ENCODE peak calls at places on chromosomes 11 and 22, in seven cellular contexts. S is heart right ventricle; C is stimulated activated CD4-positive, alpha-beta T cell treated with anti-CD3 and anti-CD28 coated beads, Interleukin-12 subunit alpha, Interleukin-12 subunit beta, amount 100 ng/mL, for 4 hours; T is head of caudate nucleus; V is adipocyte; Z is stimulated activated CD8-positive, alpha-beta memory T cell treated with anti-CD3 and anti-CD28 coated beads, Interleukin-4, amount 100 ng/mL, for 1 hour; R is activated CD4-positive, CD25-positive, alpha-beta regulatory T cell treated with anti-CD3 and anti-CD28 coated beads, Interleukin-2, amount 50 U/mL, for 16 hours. W is an unnamed sample.

GRCh38 chr11:109062445-109062844 is 359.5 kb upstream of the C11orf87 start:
- DNase-seq in R (no peak), Z (no peak), S (no peak), T (no peak), V (peak; percentile 68), C (no peak), W (no peak)

GRCh38 chr11:6733326-6734030 is 38.3 kb downstream of the OR2AG2 start:
- DNase-seq in T (no peak), C (no peak), V (no peak), R (no peak), Z (no peak), S (no peak), W (no peak)

GRCh38 chr22:30195245-30196140 is 51.1 kb downstream of the LIF start:
- DNase-seq in R (no peak), V (no peak), T (no peak), C (no peak), S (no peak), Z (no peak), W (no peak)

GRCh38 chr11:282630-283360 is 4.6 kb downstream of the NLRP6 start:
- DNase-seq in T (no peak), Z (no peak), V (no peak), S (no peak), R (no peak), C (no peak), W (no peak)

GRCh38 chr11:8527939-8528338 is 66.1 kb downstream of the STK33 start:
- DNase-seq in C (no peak), Z (no peak), S (no peak), R (no peak), V (no peak), T (no peak), W (no peak)

GRCh38 chr11:13210424-13210823 is 67.2 kb upstream of the BMAL1 start:
- DNase-seq in V (peak; percentile 76), Z (no peak), S (no peak), T (peak; percentile 74), R (no peak), C (no peak), W (no peak)

GRCh38 chr11:130272336-130272735 is 42.4 kb downstream of the ZBTB44 start:
- DNase-seq in C (no peak), V (no peak), R (no peak), Z (no peak), S (no peak), T (no peak), W (no peak)

GRCh38 chr22:46114518-46115387 is 35.6 kb upstream of the PPARA start:
- DNase-seq in R (no peak), Z (no peak), C (no peak), T (no peak), S (no peak), V (no peak), W (no peak)

GRCh38 chr11:102927624-102927990 is 27.9 kb downstream of the MMP13 start:
- DNase-seq in R (no peak), Z (no peak), V (peak; percentile 25), T (peak; percentile 51), S (no peak), C (no peak), W (no peak)

GRCh38 chr11:77519847-77520246 is 46.0 kb upstream of the PAK1 start:
- DNase-seq in V (no peak), R (no peak), C (no peak), T (no peak), Z (no peak), S (no peak), W (no peak)

GRCh38 chr11:64581057-64581523 is 9.9 kb upstream of the SLC22A12 start:
- DNase-seq in V (no peak), T (no peak), C (no peak), R (no peak), Z (no peak), S (no peak), W (no peak)

GRCh38 chr11:75276696-75277095 is 36.1 kb downstream of the TPBGL start:
- DNase-seq in V (no peak), R (no peak), T (no peak), S (no peak), C (no peak), Z (no peak), W (no peak)

GRCh38 chr22:40757071-40757470 is 62.1 kb downstream of the SLC25A17 start:
- DNase-seq in R (no peak), C (no peak), S (no peak), Z (no peak), V (peak; percentile 42), T (no peak), W (no peak)

GRCh38 chr11:130159657-130160459 is at the start of gene ST14:
- DNase-seq in S (no peak), R (no peak), C (no peak), Z (no peak), T (no peak), V (peak; percentile 22), W (no peak)